ENCODE peak calls at places on chromosomes 16 and 17, in eight cellular contexts. E is NCI-H69; I is RCC 7860; H is stimulated activated naive B cell treated with anti-CD40 and anti-IgM and Interleukin-4, amounts not matched to agents 10 μg/mL and 1 μg/mL and 100 μg/mL, for 72 hours; O is ELR; G is NCI-H1436 treated with DMSO at 0.1 percent for 48 hours; B is HCT116; R is neuronal stem cell. A is an unnamed sample.

GRCh38 chr17:33050611-33051140 is 59.0 kb downstream of the SPACA3 start:
- DNase-seq in E (no peak), I (no peak), H (no peak), O (no peak), G (no peak), B (no peak), R (no peak), A (peak; percentile 37)

GRCh38 chr16:29994613-29995329 is 646 bp downstream of the HIRIP3 start:
- DNase-seq in E (peak; percentile 87), I (peak; percentile 17), H (no peak), O (peak; percentile 97), G (no peak), B (no peak), R (no peak), A (peak; percentile 80)

GRCh38 chr16:12749076-12749475 is 54.6 kb downstream of the CPPED1 start:
- DNase-seq in E (no peak), I (no peak), H (no peak), O (no peak), G (no peak), B (no peak), R (no peak), A (no peak)

GRCh38 chr16:84766978-84767773 is 52.6 kb upstream of the CRISPLD2 start:
- DNase-seq in E (no peak), I (no peak), H (no peak), O (no peak), G (no peak), B (no peak), R (no peak), A (no peak)

GRCh38 chr16:67430504-67431076 is 331 bp upstream of the HSD11B2 start:
- DNase-seq in E (peak; percentile 67), I (no peak), H (no peak), O (no peak), G (no peak), B (no peak), R (peak; percentile 18), A (no peak)

GRCh38 chr17:64103751-64104364 is 26.1 kb downstream of the ERN1 start:
- DNase-seq in E (no peak), I (peak; percentile 56), H (no peak), O (peak; percentile 83), G (no peak), B (peak; percentile 62), R (no peak), A (peak; percentile 79)

GRCh38 chr17:82882715-82883446 is 43.1 kb upstream of the ZNF750 start:
- DNase-seq in E (peak; percentile 72), I (no peak), H (no peak), O (no peak), G (no peak), B (no peak), R (no peak), A (no peak)

GRCh38 chr16:12539185-12539929 is 264.3 kb downstream of the CPPED1 start:
- DNase-seq in E (no peak), I (no peak), H (no peak), O (peak; percentile 40), G (no peak), B (no peak), R (no peak), A (no peak)

GRCh38 chr17:77254961-77255741 is 114.4 kb downstream of the SEC14L1 start:
- DNase-seq in E (peak; percentile 87), I (peak; percentile 100), H (no peak), O (peak; percentile 96), G (no peak), B (peak; percentile 89), R (no peak), A (peak; percentile 95)

GRCh38 chr17:38341035-38341721 is 2.6 kb downstream of the GPR179 start:
- DNase-seq in E (peak; percentile 93), I (no peak), H (no peak), O (peak; percentile 19), G (no peak), B (no peak), R (no peak), A (no peak)

GRCh38 chr16:65657051-65657450 is 535.2 kb upstream of the CDH11 start:
- DNase-seq in E (no peak), I (no peak), H (no peak), O (no peak), G (no peak), B (no peak), R (no peak), A (no peak)

GRCh38 chr17:67212716-67213417 is 32.1 kb downstream of the HELZ start:
- DNase-seq in E (no peak), I (no peak), H (no peak), O (peak; percentile 71), G (no peak), B (no peak), R (no peak), A (no peak)

GRCh38 chr16:56941092-56941491 is 9.2 kb downstream of the HERPUD1 start:
- DNase-seq in E (no peak), I (no peak), H (no peak), O (no peak), G (no peak), B (no peak), R (no peak), A (no peak)

GRCh38 chr17:60087882-60088669 is 9.4 kb upstream of the HEATR6 start:
- DNase-seq in E (peak; percentile 66), I (no peak), H (no peak), O (peak; percentile 10), G (no peak), B (no peak), R (no peak), A (peak; percentile 68)

GRCh38 chr17:34703533-34703932 is 124.2 kb downstream of the TMEM132E start:
- DNase-seq in E (peak; percentile 82), I (peak; percentile 10), H (no peak), O (peak; percentile 42), G (no peak), B (no peak), R (peak; percentile 86), A (peak; percentile 86)

GRCh38 chr17:32575865-32576264 is 89.1 kb downstream of the CDK5R1 start:
- DNase-seq in E (no peak), I (no peak), H (no peak), O (no peak), G (no peak), B (no peak), R (no peak), A (no peak)

GRCh38 chr17:41528959-41529353 is 848 bp upstream of the KRT19 start:
- DNase-seq in E (peak; percentile 83), I (no peak), H (no peak), O (no peak), G (no peak), B (no peak), R (no peak), A (no peak)

GRCh38 chr17:17098426-17099035 is 56.3 kb downstream of the MPRIP start:
- DNase-seq in E (no peak), I (no peak), H (no peak), O (no peak), G (no peak), B (no peak), R (no peak), A (peak; percentile 85)

GRCh38 chr17:5741810-5742209 is 157.5 kb upstream of the NLRP1 start:
- DNase-seq in E (no peak), I (no peak), H (no peak), O (no peak), G (no peak), B (no peak), R (no peak), A (peak; percentile 32)

GRCh38 chr17:74037320-74037719 is 166.2 kb upstream of the RPL38 start:
- DNase-seq in E (peak; percentile 72), I (peak; percentile 36), H (no peak), O (no peak), G (no peak), B (no peak), R (no peak), A (no peak)

GRCh38 chr17:55420776-55421178 is 858 bp downstream of the MMD start:
- DNase-seq in E (peak; percentile 59), I (no peak), H (peak; percentile 25), O (peak; percentile 53), G (no peak), B (no peak), R (peak; percentile 32), A (peak; percentile 76)

GRCh38 chr16:87702325-87702811 is 63.4 kb downstream of the KLHDC4 start:
- DNase-seq in E (no peak), I (no peak), H (peak; percentile 89), O (peak; percentile 44), G (no peak), B (no peak), R (no peak), A (no peak)

GRCh38 chr17:40561871-40562611 is 3.2 kb downstream of the CCR7 start:
- DNase-seq in E (no peak), I (no peak), H (peak; percentile 73), O (no peak), G (no peak), B (no peak), R (no peak), A (peak; percentile 51)

GRCh38 chr16:66135838-66136237 is 230.7 kb upstream of the CDH5 start:
- DNase-seq in E (no peak), I (no peak), H (no peak), O (no peak), G (no peak), B (no peak), R (no peak), A (no peak)

GRCh38 chr17:3528604-3529511 is 28.8 kb downstream of the TRPV3 start:
- DNase-seq in E (no peak), I (no peak), H (no peak), O (peak; percentile 20), G (no peak), B (no peak), R (no peak), A (peak; percentile 86)

GRCh38 chr16:73743665-73744496 is 552.7 kb upstream of the PSMD7 start:
- DNase-seq in E (peak; percentile 15), I (no peak), H (no peak), O (no peak), G (no peak), B (no peak), R (no peak), A (no peak)

GRCh38 chr17:77772461-77772897 is 186.0 kb upstream of the TNRC6C start:
- DNase-seq in E (peak; percentile 63), I (no peak), H (peak; percentile 34), O (peak; percentile 24), G (peak; percentile 37), B (peak; percentile 32), R (peak; percentile 43), A (peak; percentile 98)

GRCh38 chr17:8420041-8420934 is 15.4 kb upstream of the NDEL1 start:
- DNase-seq in E (peak; percentile 1), I (peak; percentile 6), H (no peak), O (peak; percentile 25), G (no peak), B (no peak), R (no peak), A (no peak)

GRCh38 chr16:89043636-89044393 is 49.8 kb upstream of the ACSF3 start:
- DNase-seq in E (no peak), I (no peak), H (no peak), O (no peak), G (no peak), B (no peak), R (no peak), A (no peak)

GRCh38 chr17:81124377-81124776 is 40.9 kb upstream of the PVALEF start:
- DNase-seq in E (no peak), I (no peak), H (no peak), O (no peak), G (no peak), B (no peak), R (no peak), A (no peak)

GRCh38 chr16:31785126-31785525 is 88.5 kb upstream of the ZNF267 start:
- DNase-seq in E (no peak), I (no peak), H (no peak), O (no peak), G (no peak), B (no peak), R (no peak), A (no peak)

GRCh38 chr17:2059125-2059836 is 4.4 kb downstream of the HIC1 start:
- DNase-seq in E (peak; percentile 25), I (no peak), H (no peak), O (no peak), G (no peak), B (no peak), R (no peak), A (no peak)